ENCODE peak calls at places on chromosomes 6 and 20, in six cellular contexts. Q is heart left ventricle, F is stomach, L is WERI-Rb-1, H is neuronal stem cell, Z is SJSA1. W is an unnamed sample.

GRCh38 chr6:1901556-1901955 is 291.8 kb downstream of the FOXC1 start:
- DNase-seq in Z (peak; percentile 87), Q (no peak), H (no peak), F (no peak), L (no peak), W (no peak)

GRCh38 chr6:131949909-131950766 is 1.0 kb downstream of the CCN2 start:
- DNase-seq in L (peak; percentile 58), H (peak; percentile 69), Z (peak; percentile 86), Q (peak; percentile 71), F (peak; percentile 80), W (peak; percentile 83)

GRCh38 chr6:138572200-138572875 is 73.0 kb upstream of the NHSL1 start:
- DNase-seq in F (peak; percentile 89), H (peak; percentile 76), Z (peak; percentile 65), Q (peak; percentile 72), L (no peak), W (peak; percentile 83)

GRCh38 chr6:141667580-141668309 is 465.0 kb upstream of the GJE1 start:
- DNase-seq in Q (no peak), F (no peak), L (no peak), H (no peak), Z (no peak), W (no peak)

GRCh38 chr6:44223471-44224153 is at the start of gene SLC29A1:
- DNase-seq in H (peak; percentile 65), Z (peak; percentile 77), L (peak; percentile 97), F (peak; percentile 76), Q (peak; percentile 87), W (peak; percentile 81)

GRCh38 chr20:63743210-63743970 is 3.8 kb downstream of the SLC2A4RG start:
- DNase-seq in L (no peak), F (no peak), Q (no peak), H (no peak), Z (no peak), W (no peak)

GRCh38 chr6:101011165-101011564 is 130.0 kb upstream of the ASCC3 start:
- DNase-seq in H (no peak), Z (no peak), Q (no peak), L (no peak), F (no peak), W (no peak)

GRCh38 chr20:4147319-4147718 is 132.0 kb upstream of the RNF24 start:
- DNase-seq in L (no peak), H (no peak), F (no peak), Z (no peak), Q (no peak), W (no peak)

GRCh38 chr6:151400473-151400872 is 9.1 kb upstream of the ZBTB2 start:
- DNase-seq in H (no peak), Z (no peak), Q (no peak), L (no peak), F (no peak), W (no peak)

GRCh38 chr6:85459224-85459901 is 9.5 kb downstream of the NT5E start:
- DNase-seq in H (no peak), Q (no peak), L (no peak), Z (peak; percentile 59), F (no peak), W (no peak)

GRCh38 chr6:118752803-118753202 is 101.4 kb upstream of the CEP85L start:
- DNase-seq in L (no peak), F (no peak), H (no peak), Q (no peak), Z (no peak), W (no peak)
- H3K27ac ChIP-seq in L (no peak overlapping the region), F (no peak overlapping the region), H (no peak overlapping the region), Q (no peak overlapping the region), Z (no peak overlapping the region), W (no peak overlapping the region)

DNA sequence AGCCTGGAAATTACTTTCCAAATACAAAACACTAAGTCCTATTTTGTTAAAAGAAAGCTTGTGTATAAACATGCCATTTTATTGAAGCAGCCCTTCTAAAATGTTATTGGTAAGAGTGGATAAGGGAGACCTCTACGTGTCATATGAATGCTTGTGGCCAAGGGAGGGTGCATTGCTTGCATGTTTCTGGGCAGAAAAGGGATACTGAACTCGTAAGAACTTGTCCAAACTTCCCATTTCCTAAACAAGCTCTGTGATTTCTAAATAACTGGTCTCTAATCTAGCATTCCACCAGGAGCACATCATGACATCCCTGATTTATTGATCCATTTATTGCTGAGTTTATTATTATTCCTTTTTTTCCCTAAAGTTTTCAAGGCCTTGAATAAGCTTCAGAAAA is 474.1 kb downstream of the CD109 start:
- DNase-seq in Z (no peak), L (no peak), H (no peak), Q (no peak), F (no peak), W (no peak)
- H3K27ac ChIP-seq in Z (no peak overlapping the region), L (no peak overlapping the region), H (no peak overlapping the region), Q (no peak overlapping the region), F (peak overlapping the region; percentile 9), W (no peak overlapping the region)

GRCh38 chr6:136945626-136946235 is 23.6 kb downstream of the SLC35D3 start:
- DNase-seq in F (no peak), L (no peak), Z (no peak), Q (no peak), H (no peak), W (no peak)

GRCh38 chr6:136952714-136953260 is 30.7 kb downstream of the SLC35D3 start:
- DNase-seq in H (no peak), F (no peak), Q (no peak), L (peak; percentile 30), Z (no peak), W (no peak)

GRCh38 chr6:136947037-136947436 is 24.9 kb downstream of the SLC35D3 start:
- DNase-seq in F (no peak), L (no peak), Q (no peak), Z (no peak), H (no peak), W (no peak)

GRCh38 chr6:136955123-136955522 is 33.0 kb downstream of the SLC35D3 start:
- DNase-seq in L (no peak), Q (no peak), H (no peak), Z (no peak), F (no peak), W (no peak)

GRCh38 chr6:136950436-136950835 is 28.3 kb downstream of the SLC35D3 start:
- DNase-seq in L (no peak), F (no peak), Z (no peak), H (no peak), Q (no peak), W (no peak)
- H3K27ac ChIP-seq in L (no peak overlapping the region), F (no peak overlapping the region), Z (no peak overlapping the region), H (no peak overlapping the region), Q (no peak overlapping the region), W (no peak overlapping the region)

GRCh38 chr6:25302156-25302555 is 23.0 kb downstream of the CARMIL1 start:
- DNase-seq in Q (no peak), H (no peak), Z (no peak), F (no peak), L (no peak), W (no peak)

GRCh38 chr6:25306379-25306778 is 27.2 kb downstream of the CARMIL1 start:
- DNase-seq in Q (no peak), H (no peak), F (no peak), Z (no peak), L (no peak), W (no peak)

GRCh38 chr6:25301358-25301757 is 22.2 kb downstream of the CARMIL1 start:
- DNase-seq in L (no peak), H (no peak), Z (no peak), Q (no peak), F (no peak), W (no peak)

GRCh38 chr6:25303234-25303633 is 24.1 kb downstream of the CARMIL1 start:
- DNase-seq in F (no peak), Q (no peak), L (no peak), Z (no peak), H (no peak), W (no peak)

GRCh38 chr6:25302677-25303128 is 23.5 kb downstream of the CARMIL1 start:
- DNase-seq in Z (peak; percentile 77), Q (no peak), F (no peak), L (no peak), H (no peak), W (no peak)
- H3K27ac ChIP-seq in Z (peak overlapping the region; percentile 60), Q (peak overlapping the region; percentile 24), F (no peak overlapping the region), L (no peak overlapping the region), H (no peak overlapping the region), W (no peak overlapping the region)

GRCh38 chr6:39521826-39522377 is 199.4 kb upstream of the KCNK16 start:
- DNase-seq in F (no peak), L (no peak), H (no peak), Q (no peak), Z (no peak), W (no peak)
- H3K27ac ChIP-seq in F (no peak overlapping the region), L (no peak overlapping the region), H (no peak overlapping the region), Q (no peak overlapping the region), Z (no peak overlapping the region), W (no peak overlapping the region)

GRCh38 chr6:166552600-166552999 is 33.9 kb downstream of the RAMACL start:
- DNase-seq in H (no peak), L (no peak), F (no peak), Q (no peak), Z (no peak), W (no peak)
- H3K27ac ChIP-seq in H (no peak overlapping the region), L (no peak overlapping the region), F (no peak overlapping the region), Q (peak overlapping the region; percentile 61), Z (no peak overlapping the region), W (no peak overlapping the region)

DNA sequence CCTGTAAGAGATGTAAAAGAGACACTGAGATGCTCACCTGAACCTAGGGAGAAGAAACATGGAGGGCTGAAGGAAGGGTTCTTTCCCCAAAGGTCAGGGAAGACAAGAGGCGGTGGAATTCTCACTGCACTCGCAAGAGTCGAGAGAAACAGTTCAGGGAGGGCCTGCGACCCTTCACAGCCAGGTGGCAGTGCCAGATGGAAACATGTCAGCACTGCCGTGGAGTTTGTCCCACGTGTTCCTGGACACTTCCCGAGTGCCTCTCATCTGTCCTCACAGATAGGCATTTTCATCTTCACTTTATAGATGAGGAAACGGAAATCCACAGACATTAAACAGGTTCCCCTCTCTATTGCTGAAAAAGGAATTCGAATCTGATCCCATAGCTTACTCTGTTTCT is 70.4 kb upstream of the SYNJ2 start:
- DNase-seq in Z (no peak), H (no peak), L (peak; percentile 20), Q (no peak), F (no peak), W (no peak)
- H3K27ac ChIP-seq in Z (no peak overlapping the region), H (no peak overlapping the region), L (no peak overlapping the region), Q (no peak overlapping the region), F (no peak overlapping the region), W (no peak overlapping the region)

DNA sequence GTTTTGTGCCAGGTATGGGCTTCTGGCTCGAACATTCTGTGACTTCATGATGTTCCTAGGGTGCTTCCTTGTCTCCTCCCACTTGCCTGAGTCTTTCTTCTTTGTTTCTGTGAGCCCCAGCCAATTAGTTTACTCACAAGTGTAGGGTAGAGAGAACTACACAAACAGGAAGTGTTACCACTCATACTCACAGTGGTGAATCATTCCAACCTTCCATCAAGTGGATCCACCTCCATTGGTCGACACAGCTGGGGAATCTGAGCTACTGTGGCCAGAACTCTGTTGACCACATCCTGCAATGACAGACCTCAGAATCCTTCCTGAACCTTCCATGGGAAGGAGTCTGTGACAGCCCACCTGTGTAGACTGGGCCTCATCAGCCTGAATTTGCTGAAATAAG is 76.8 kb downstream of the UNC5CL start:
- DNase-seq in Q (no peak), F (no peak), L (no peak), H (no peak), Z (peak; percentile 89), W (no peak)
- H3K27ac ChIP-seq in Q (no peak overlapping the region), F (no peak overlapping the region), L (no peak overlapping the region), H (no peak overlapping the region), Z (peak overlapping the region; percentile 85), W (no peak overlapping the region)